ENCODE peak calls at places on chromosomes 11 and 22, in five cellular contexts. One of them, this sample, is unnamed.

GRCh38 chr22:22037740-22038139 is 55.2 kb upstream of the TOP3B start:
- DNase-seq in NCI-H146: peak; percentile 76
- DNase-seq in NCI-H774: no peak
- DNase-seq in HCEC 1CT: peak; percentile 38
- DNase-seq in NCI-H2081: no peak
- DNase-seq in this sample: no peak

GRCh38 chr11:78809931-78810481 is 235.3 kb upstream of the NARS2 start:
- DNase-seq in HCEC 1CT: no peak
- DNase-seq in NCI-H146: no peak
- DNase-seq in NCI-H774: no peak
- DNase-seq in NCI-H2081: no peak
- DNase-seq in this sample: no peak

GRCh38 chr11:108916290-108916689 is 251.4 kb downstream of the DDX10 start:
- DNase-seq in NCI-H774: no peak
- DNase-seq in NCI-H2081: no peak
- DNase-seq in HCEC 1CT: peak; percentile 44
- DNase-seq in NCI-H146: no peak
- DNase-seq in this sample: no peak

GRCh38 chr11:104997288-104997687 is 25.7 kb downstream of the CASP5 start:
- DNase-seq in NCI-H774: no peak
- DNase-seq in NCI-H2081: no peak
- DNase-seq in NCI-H146: no peak
- DNase-seq in HCEC 1CT: no peak
- DNase-seq in this sample: no peak

GRCh38 chr11:12066056-12066798 is 44.2 kb upstream of the MICAL2 start:
- DNase-seq in NCI-H774: no peak
- DNase-seq in NCI-H2081: no peak
- DNase-seq in NCI-H146: peak; percentile 32
- DNase-seq in HCEC 1CT: peak; percentile 97
- DNase-seq in this sample: no peak

GRCh38 chr22:50015451-50016307 is 3.1 kb upstream of the IL17REL start:
- DNase-seq in NCI-H774: no peak
- DNase-seq in HCEC 1CT: no peak
- DNase-seq in NCI-H146: no peak
- DNase-seq in NCI-H2081: no peak
- DNase-seq in this sample: no peak

GRCh38 chr22:42863349-42863911 is 6.4 kb upstream of the ARFGAP3 start:
- DNase-seq in NCI-H2081: no peak
- DNase-seq in HCEC 1CT: peak; percentile 78
- DNase-seq in NCI-H774: no peak
- DNase-seq in NCI-H146: no peak
- DNase-seq in this sample: no peak

GRCh38 chr11:86724137-86724536 is 51.7 kb upstream of the ME3 start:
- DNase-seq in NCI-H2081: no peak
- DNase-seq in NCI-H146: no peak
- DNase-seq in HCEC 1CT: no peak
- DNase-seq in NCI-H774: no peak
- DNase-seq in this sample: no peak

GRCh38 chr22:37626144-37626543 is 13.3 kb upstream of the SH3BP1 start:
- DNase-seq in HCEC 1CT: no peak
- DNase-seq in NCI-H774: no peak
- DNase-seq in NCI-H2081: no peak
- DNase-seq in NCI-H146: no peak
- DNase-seq in this sample: no peak

GRCh38 chr22:38696606-38697005 is 4.1 kb downstream of the JOSD1 start:
- DNase-seq in NCI-H146: no peak
- DNase-seq in HCEC 1CT: peak; percentile 83
- DNase-seq in NCI-H2081: no peak
- DNase-seq in NCI-H774: no peak
- DNase-seq in this sample: no peak

GRCh38 chr22:19148417-19149046 is 1.6 kb downstream of the GSC2 start:
- DNase-seq in NCI-H774: no peak
- DNase-seq in HCEC 1CT: no peak
- DNase-seq in NCI-H2081: no peak
- DNase-seq in NCI-H146: no peak
- DNase-seq in this sample: no peak

GRCh38 chr11:102592634-102593581 is 32.2 kb downstream of the MMP20 start:
- DNase-seq in HCEC 1CT: peak; percentile 35
- DNase-seq in NCI-H2081: no peak
- DNase-seq in NCI-H774: no peak
- DNase-seq in NCI-H146: peak; percentile 16
- DNase-seq in this sample: no peak

GRCh38 chr11:120792306-120792705 is 231.6 kb upstream of the TBCEL start:
- DNase-seq in NCI-H146: no peak
- DNase-seq in NCI-H2081: no peak
- DNase-seq in HCEC 1CT: no peak
- DNase-seq in NCI-H774: no peak
- DNase-seq in this sample: no peak

GRCh38 chr11:102345923-102346322 is 1.1 kb upstream of the BIRC2 start:
- DNase-seq in NCI-H2081: no peak
- DNase-seq in NCI-H774: no peak
- DNase-seq in NCI-H146: no peak
- DNase-seq in HCEC 1CT: peak; percentile 78
- DNase-seq in this sample: no peak

GRCh38 chr11:44600739-44601416 is 35.4 kb downstream of the CD82 start:
- DNase-seq in NCI-H774: no peak
- DNase-seq in HCEC 1CT: no peak
- DNase-seq in NCI-H2081: no peak
- DNase-seq in NCI-H146: no peak
- DNase-seq in this sample: peak; percentile 81

GRCh38 chr11:8233691-8234424 is 29.8 kb downstream of the LMO1 start:
- DNase-seq in NCI-H774: no peak
- DNase-seq in HCEC 1CT: no peak
- DNase-seq in NCI-H146: no peak
- DNase-seq in NCI-H2081: no peak
- DNase-seq in this sample: no peak

GRCh38 chr22:40215266-40215665 is 37.5 kb downstream of the TNRC6B start:
- DNase-seq in HCEC 1CT: no peak
- DNase-seq in NCI-H774: no peak
- DNase-seq in NCI-H2081: no peak
- DNase-seq in NCI-H146: no peak
- DNase-seq in this sample: peak; percentile 77

GRCh38 chr11:13348305-13348704 is 70.7 kb downstream of the BMAL1 start:
- DNase-seq in HCEC 1CT: no peak
- DNase-seq in NCI-H774: no peak
- DNase-seq in NCI-H2081: no peak
- DNase-seq in NCI-H146: no peak
- DNase-seq in this sample: no peak

GRCh38 chr22:18088825-18089568 is 11.2 kb downstream of the PEX26 start:
- DNase-seq in HCEC 1CT: no peak
- DNase-seq in NCI-H146: no peak
- DNase-seq in NCI-H774: no peak
- DNase-seq in NCI-H2081: no peak
- DNase-seq in this sample: no peak

GRCh38 chr11:2077061-2077802 is 62.0 kb downstream of the IGF2 start:
- DNase-seq in NCI-H2081: no peak
- DNase-seq in NCI-H146: no peak
- DNase-seq in NCI-H774: no peak
- DNase-seq in HCEC 1CT: peak; percentile 80
- DNase-seq in this sample: no peak

GRCh38 chr11:68750197-68750987 is 928 bp downstream of the TESMIN start:
- DNase-seq in NCI-H2081: no peak
- DNase-seq in HCEC 1CT: no peak
- DNase-seq in NCI-H774: no peak
- DNase-seq in NCI-H146: no peak
- DNase-seq in this sample: no peak

GRCh38 chr11:112392860-112393259 is 132.2 kb upstream of the PLET1 start:
- DNase-seq in NCI-H2081: peak; percentile 75
- DNase-seq in NCI-H146: peak; percentile 97
- DNase-seq in HCEC 1CT: no peak
- DNase-seq in NCI-H774: peak; percentile 72
- DNase-seq in this sample: no peak

GRCh38 chr11:14956111-14956510 is 16.0 kb downstream of the CALCA start:
- DNase-seq in NCI-H146: no peak
- DNase-seq in NCI-H774: no peak
- DNase-seq in NCI-H2081: no peak
- DNase-seq in HCEC 1CT: no peak
- DNase-seq in this sample: no peak

GRCh38 chr11:93542753-93543246 is 391 bp downstream of the SMCO4 start:
- DNase-seq in NCI-H146: no peak
- DNase-seq in HCEC 1CT: no peak
- DNase-seq in NCI-H774: no peak
- DNase-seq in NCI-H2081: peak; percentile 49
- DNase-seq in this sample: no peak

GRCh38 chr11:125281831-125282595 is 117.5 kb downstream of the PKNOX2 start:
- DNase-seq in NCI-H146: no peak
- DNase-seq in NCI-H774: no peak
- DNase-seq in NCI-H2081: no peak
- DNase-seq in HCEC 1CT: no peak
- DNase-seq in this sample: no peak

GRCh38 chr11:124934862-124935547 is 842 bp downstream of the HEPACAM start:
- DNase-seq in NCI-H774: no peak
- DNase-seq in NCI-H2081: no peak
- DNase-seq in HCEC 1CT: peak; percentile 97
- DNase-seq in NCI-H146: no peak
- DNase-seq in this sample: no peak

GRCh38 chr11:12100886-12101285 is 9.5 kb upstream of the MICAL2 start:
- DNase-seq in NCI-H774: no peak
- DNase-seq in NCI-H2081: no peak
- DNase-seq in NCI-H146: no peak
- DNase-seq in HCEC 1CT: no peak
- DNase-seq in this sample: no peak